ENCODE peak calls at places on chromosomes 4 and X, in six cellular contexts. One of them, this sample, is unnamed.
A peak's percentile ranks its signal among the peaks of the same experiment; 100 is the strongest.

GRCh38 chr4:7411896-7412585 is 22.7 kb downstream of the PSAPL1 start:
- DNase-seq in IMR-90: no peak
- DNase-seq in neuronal stem cell: no peak
- DNase-seq in mesenchymal stem cell: no peak
- DNase-seq in H1: no peak
- DNase-seq in trophoblast cell: no peak
- DNase-seq in this sample: no peak

GRCh38 chr4:121669163-121669550 is 27.6 kb downstream of the ANXA5 start:
- DNase-seq in IMR-90: peak; percentile 79
- DNase-seq in neuronal stem cell: no peak
- DNase-seq in mesenchymal stem cell: peak; percentile 58
- DNase-seq in H1: no peak
- DNase-seq in trophoblast cell: no peak
- DNase-seq in this sample: no peak

GRCh38 chr4:73721901-73722300 is 18.5 kb upstream of the CXCL8 start:
- DNase-seq in IMR-90: peak; percentile 33
- DNase-seq in neuronal stem cell: no peak
- DNase-seq in mesenchymal stem cell: no peak
- DNase-seq in H1: no peak
- DNase-seq in trophoblast cell: no peak
- DNase-seq in this sample: no peak

GRCh38 chr4:140135529-140136021 is 18.4 kb downstream of the MAML3 start:
- DNase-seq in IMR-90: no peak
- DNase-seq in neuronal stem cell: no peak
- DNase-seq in mesenchymal stem cell: peak; percentile 42
- DNase-seq in H1: no peak
- DNase-seq in trophoblast cell: no peak
- DNase-seq in this sample: no peak

GRCh38 chrX:41386222-41386990 is 52.4 kb downstream of the DDX3X start:
- DNase-seq in IMR-90: peak; percentile 41
- DNase-seq in neuronal stem cell: no peak
- DNase-seq in mesenchymal stem cell: no peak
- DNase-seq in H1: no peak
- DNase-seq in trophoblast cell: peak; percentile 27
- DNase-seq in this sample: no peak

GRCh38 chrX:136711147-136711546 is 63.2 kb downstream of the CD40LG start:
- DNase-seq in IMR-90: peak; percentile 36
- DNase-seq in neuronal stem cell: no peak
- DNase-seq in mesenchymal stem cell: peak; percentile 37
- DNase-seq in H1: no peak
- DNase-seq in trophoblast cell: peak; percentile 32
- DNase-seq in this sample: peak; percentile 34

GRCh38 chrX:68421651-68422050 is 11.6 kb downstream of the OPHN1 start:
- DNase-seq in IMR-90: peak; percentile 8
- DNase-seq in neuronal stem cell: no peak
- DNase-seq in mesenchymal stem cell: peak; percentile 30
- DNase-seq in H1: no peak
- DNase-seq in trophoblast cell: no peak
- DNase-seq in this sample: no peak

GRCh38 chr4:149441338-149441737 is 374.3 kb downstream of the IQCM start:
- DNase-seq in IMR-90: peak; percentile 16
- DNase-seq in neuronal stem cell: no peak
- DNase-seq in mesenchymal stem cell: peak; percentile 20
- DNase-seq in H1: no peak
- DNase-seq in trophoblast cell: no peak
- DNase-seq in this sample: no peak

GRCh38 chrX:30060718-30061117 is 154.6 kb upstream of the MAGEB2 start:
- DNase-seq in IMR-90: peak; percentile 21
- DNase-seq in neuronal stem cell: peak; percentile 11
- DNase-seq in mesenchymal stem cell: peak; percentile 8
- DNase-seq in H1: no peak
- DNase-seq in trophoblast cell: no peak
- DNase-seq in this sample: no peak

GRCh38 chr4:16626945-16627344 is 271.5 kb downstream of the LDB2 start:
- DNase-seq in IMR-90: peak; percentile 98
- DNase-seq in neuronal stem cell: no peak
- DNase-seq in mesenchymal stem cell: peak; percentile 95
- DNase-seq in H1: no peak
- DNase-seq in trophoblast cell: peak; percentile 48
- DNase-seq in this sample: no peak

GRCh38 chr4:85715996-85716737 is 241.2 kb downstream of the ARHGAP24 start:
- DNase-seq in IMR-90: no peak
- DNase-seq in neuronal stem cell: no peak
- DNase-seq in mesenchymal stem cell: no peak
- DNase-seq in H1: no peak
- DNase-seq in trophoblast cell: no peak
- DNase-seq in this sample: no peak

GRCh38 chrX:34528081-34528480 is 129.0 kb downstream of the TMEM47 start:
- DNase-seq in IMR-90: no peak
- DNase-seq in neuronal stem cell: no peak
- DNase-seq in mesenchymal stem cell: no peak
- DNase-seq in H1: no peak
- DNase-seq in trophoblast cell: no peak
- DNase-seq in this sample: no peak

GRCh38 chrX:16914058-16914457 is 32.4 kb upstream of the REPS2 start:
- DNase-seq in IMR-90: no peak
- DNase-seq in neuronal stem cell: no peak
- DNase-seq in mesenchymal stem cell: no peak
- DNase-seq in H1: no peak
- DNase-seq in trophoblast cell: no peak
- DNase-seq in this sample: no peak

GRCh38 chr4:152112116-152112515 is 351.3 kb upstream of the GATB start:
- DNase-seq in IMR-90: no peak
- DNase-seq in neuronal stem cell: no peak
- DNase-seq in mesenchymal stem cell: no peak
- DNase-seq in H1: no peak
- DNase-seq in trophoblast cell: no peak
- DNase-seq in this sample: no peak

GRCh38 chr4:24800273-24800880 is 5.0 kb downstream of the SOD3 start:
- DNase-seq in IMR-90: no peak
- DNase-seq in neuronal stem cell: no peak
- DNase-seq in mesenchymal stem cell: no peak
- DNase-seq in H1: no peak
- DNase-seq in trophoblast cell: no peak
- DNase-seq in this sample: no peak

GRCh38 chr4:56512166-56512565 is 6.6 kb downstream of the ARL9 start:
- DNase-seq in IMR-90: peak; percentile 45
- DNase-seq in neuronal stem cell: no peak
- DNase-seq in mesenchymal stem cell: peak; percentile 7
- DNase-seq in H1: no peak
- DNase-seq in trophoblast cell: no peak
- DNase-seq in this sample: no peak

GRCh38 chr4:33386761-33387160 is 2666.6 kb downstream of the PCDH7 start:
- DNase-seq in IMR-90: no peak
- DNase-seq in neuronal stem cell: no peak
- DNase-seq in mesenchymal stem cell: no peak
- DNase-seq in H1: no peak
- DNase-seq in trophoblast cell: no peak
- DNase-seq in this sample: no peak

GRCh38 chrX:12975999-12976558 is 1.2 kb downstream of the TMSB4X start:
- DNase-seq in IMR-90: peak; percentile 36
- DNase-seq in neuronal stem cell: peak; percentile 17
- DNase-seq in mesenchymal stem cell: peak; percentile 46
- DNase-seq in H1: no peak
- DNase-seq in trophoblast cell: peak; percentile 54
- DNase-seq in this sample: no peak

GRCh38 chr4:175412744-175413143 is 399.3 kb downstream of the GPM6A start:
- DNase-seq in IMR-90: peak; percentile 63
- DNase-seq in neuronal stem cell: no peak
- DNase-seq in mesenchymal stem cell: no peak
- DNase-seq in H1: no peak
- DNase-seq in trophoblast cell: no peak
- DNase-seq in this sample: no peak

GRCh38 chr4:119233750-119234149 is 21.2 kb downstream of the USP53 start:
- DNase-seq in IMR-90: no peak
- DNase-seq in neuronal stem cell: no peak
- DNase-seq in mesenchymal stem cell: no peak
- DNase-seq in H1: no peak
- DNase-seq in trophoblast cell: no peak
- DNase-seq in this sample: no peak

GRCh38 chrX:130975947-130976346 is 72.9 kb upstream of the ENOX2 start:
- DNase-seq in IMR-90: peak; percentile 48
- DNase-seq in neuronal stem cell: peak; percentile 17
- DNase-seq in mesenchymal stem cell: peak; percentile 70
- DNase-seq in H1: no peak
- DNase-seq in trophoblast cell: peak; percentile 74
- DNase-seq in this sample: no peak

GRCh38 chr4:141425124-141425523 is 204.4 kb downstream of the ZNF330 start:
- DNase-seq in IMR-90: peak; percentile 93
- DNase-seq in neuronal stem cell: no peak
- DNase-seq in mesenchymal stem cell: peak; percentile 72
- DNase-seq in H1: no peak
- DNase-seq in trophoblast cell: no peak
- DNase-seq in this sample: no peak

GRCh38 chr4:188109157-188109755 is at the start of gene TRIML2:
- DNase-seq in IMR-90: no peak
- DNase-seq in neuronal stem cell: no peak
- DNase-seq in mesenchymal stem cell: no peak
- DNase-seq in H1: no peak
- DNase-seq in trophoblast cell: peak; percentile 87
- DNase-seq in this sample: peak; percentile 39
- H2BK5ac ChIP-seq in IMR-90: no peak within 1 kb of the TSS
- H2BK5ac ChIP-seq in neuronal stem cell: no peak within 1 kb of the TSS
- H2BK5ac ChIP-seq in mesenchymal stem cell: no peak within 1 kb of the TSS
- H2BK5ac ChIP-seq in H1: peak within 1 kb of the TSS; percentile 96
- H2BK5ac ChIP-seq in trophoblast cell: peak within 1 kb of the TSS; percentile 90
- H2BK5ac ChIP-seq in this sample: peak within 1 kb of the TSS; percentile 49

GRCh38 chrX:150365051-150365952 is 2.2 kb downstream of the MAMLD1 start:
- DNase-seq in IMR-90: peak; percentile 50
- DNase-seq in neuronal stem cell: peak; percentile 57
- DNase-seq in mesenchymal stem cell: peak; percentile 71
- DNase-seq in H1: no peak
- DNase-seq in trophoblast cell: peak; percentile 46
- DNase-seq in this sample: peak; percentile 71
- H4K91ac ChIP-seq in IMR-90: peak overlapping the region; percentile 65
- H4K91ac ChIP-seq in neuronal stem cell: no peak overlapping the region
- H4K91ac ChIP-seq in mesenchymal stem cell: peak overlapping the region; percentile 75
- H4K91ac ChIP-seq in H1: no peak overlapping the region
- H4K91ac ChIP-seq in trophoblast cell: no peak overlapping the region
- H4K91ac ChIP-seq in this sample: no peak overlapping the region

GRCh38 chr4:178937130-178937529 is 1494.9 kb upstream of the AGA start:
- DNase-seq in IMR-90: no peak
- DNase-seq in neuronal stem cell: no peak
- DNase-seq in mesenchymal stem cell: peak; percentile 39
- DNase-seq in H1: no peak
- DNase-seq in trophoblast cell: no peak
- DNase-seq in this sample: no peak

DNA sequence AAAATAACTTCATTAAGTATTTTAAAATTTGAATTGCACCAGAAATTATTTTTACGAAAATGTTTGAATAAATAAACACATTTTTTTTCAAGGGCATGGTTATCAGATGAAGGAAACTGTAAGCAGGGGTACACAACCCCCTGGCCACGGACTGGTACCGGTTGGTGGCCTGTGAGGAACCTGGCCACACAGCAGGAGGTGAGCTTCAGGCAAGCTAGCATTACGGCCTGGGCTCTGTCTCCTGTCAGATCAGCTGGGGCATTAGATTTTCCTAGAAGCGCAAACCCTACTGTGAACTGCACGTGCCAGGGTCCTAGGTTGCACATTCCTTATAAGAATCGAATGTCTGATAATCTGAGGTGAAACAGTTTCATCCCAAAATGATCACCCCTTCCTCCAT is 1499.7 kb upstream of the AGA start:
- DNase-seq in IMR-90: no peak
- DNase-seq in neuronal stem cell: no peak
- DNase-seq in mesenchymal stem cell: no peak
- DNase-seq in H1: no peak
- DNase-seq in trophoblast cell: no peak
- DNase-seq in this sample: no peak
- H3K79me1 ChIP-seq in IMR-90: no peaks in the 10 kb centered on the region
- H3K79me1 ChIP-seq in neuronal stem cell: no peaks in the 10 kb centered on the region
- H3K79me1 ChIP-seq in mesenchymal stem cell: no peaks in the 10 kb centered on the region
- H3K79me1 ChIP-seq in H1: no peaks in the 10 kb centered on the region
- H3K79me1 ChIP-seq in trophoblast cell: no peaks in the 10 kb centered on the region
- H3K79me1 ChIP-seq in this sample: no peaks in the 10 kb centered on the region

DNA sequence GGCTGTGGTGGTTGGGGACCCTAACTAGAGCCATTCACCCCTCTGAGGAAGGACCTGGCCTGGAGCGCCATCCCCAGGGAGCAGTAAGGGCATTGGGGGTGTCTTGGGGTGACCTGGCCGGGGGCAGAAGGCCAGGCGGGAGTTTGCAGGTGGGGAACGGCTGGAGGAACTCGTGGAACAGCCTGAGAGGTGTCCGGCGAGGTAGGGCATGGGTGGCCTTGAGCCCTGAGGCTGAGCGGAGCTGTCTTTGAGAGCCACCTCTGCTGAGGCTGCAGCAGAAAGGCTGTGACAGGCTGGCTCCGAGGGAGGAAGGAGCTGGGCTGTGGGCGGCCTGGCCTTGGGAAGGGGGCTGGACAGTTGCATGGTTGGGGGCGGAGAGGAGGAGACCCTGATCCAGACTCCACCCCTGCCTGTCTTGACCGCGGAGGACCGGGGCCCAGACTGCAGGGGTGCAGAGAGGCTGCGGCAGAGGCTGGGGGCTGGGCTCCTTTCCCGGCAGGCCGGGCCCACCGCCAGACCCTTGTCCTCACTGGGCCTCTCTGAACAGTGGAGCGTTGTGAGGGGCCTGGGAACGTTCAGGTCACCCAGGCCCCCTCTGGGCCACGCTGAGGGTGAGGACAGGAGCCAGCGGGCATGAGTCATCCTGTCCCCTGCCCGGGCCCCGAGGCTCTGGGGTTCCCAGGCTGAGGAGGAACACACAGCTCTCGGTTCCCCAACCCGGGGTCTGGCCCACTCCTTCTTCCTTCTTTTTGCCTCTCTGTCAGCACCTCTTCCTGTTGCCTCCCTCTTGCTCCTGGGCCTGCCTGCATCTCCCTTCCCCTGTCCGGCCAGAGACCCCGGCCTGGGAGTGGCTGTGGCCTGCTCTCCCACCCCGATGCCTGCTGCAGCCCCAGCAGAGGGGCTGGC is 8.1 kb downstream of the SH3BP2 start:
- DNase-seq in IMR-90: peak; percentile 37
- DNase-seq in neuronal stem cell: peak; percentile 57
- DNase-seq in mesenchymal stem cell: peak; percentile 90
- DNase-seq in H1: no peak
- DNase-seq in trophoblast cell: peak; percentile 44
- DNase-seq in this sample: peak; percentile 79
- H2BK5ac ChIP-seq in IMR-90: peak overlapping the region; percentile 80
- H2BK5ac ChIP-seq in neuronal stem cell: peak overlapping the region; percentile 87
- H2BK5ac ChIP-seq in mesenchymal stem cell: peak overlapping the region; percentile 89
- H2BK5ac ChIP-seq in H1: peak overlapping the region; percentile 80
- H2BK5ac ChIP-seq in trophoblast cell: peak overlapping the region; percentile 53
- H2BK5ac ChIP-seq in this sample: no peak overlapping the region

DNA sequence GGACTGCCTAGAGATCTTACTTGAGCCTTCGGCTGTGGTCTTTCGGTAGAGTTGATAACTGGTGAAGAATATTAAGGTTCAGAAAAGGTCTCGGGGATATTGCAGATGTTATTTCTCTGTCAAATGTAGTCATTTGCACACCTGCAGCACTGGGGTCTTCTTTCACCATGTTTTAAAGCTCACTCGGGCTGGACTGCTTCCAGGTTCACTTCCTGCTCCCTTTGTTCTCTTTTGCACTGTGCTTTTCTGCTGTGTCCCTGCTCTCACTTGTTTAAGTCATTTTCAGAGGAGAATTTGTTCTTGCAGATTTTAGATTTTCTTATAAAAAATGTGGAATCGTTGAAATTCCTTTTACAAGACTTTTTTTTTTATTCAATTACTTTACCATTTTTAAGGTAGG is 68.5 kb downstream of the BMPR1B start:
- DNase-seq in IMR-90: no peak
- DNase-seq in neuronal stem cell: no peak
- DNase-seq in mesenchymal stem cell: no peak
- DNase-seq in H1: no peak
- DNase-seq in trophoblast cell: no peak
- DNase-seq in this sample: no peak
- H4K91ac ChIP-seq in IMR-90: no peak overlapping the region
- H4K91ac ChIP-seq in neuronal stem cell: no peak overlapping the region
- H4K91ac ChIP-seq in mesenchymal stem cell: no peak overlapping the region
- H4K91ac ChIP-seq in H1: no peak overlapping the region
- H4K91ac ChIP-seq in trophoblast cell: no peak overlapping the region
- H4K91ac ChIP-seq in this sample: no peak overlapping the region

GRCh38 chr4:5878359-5878758 is 14.5 kb downstream of the CRMP1 start:
- DNase-seq in IMR-90: no peak
- DNase-seq in neuronal stem cell: no peak
- DNase-seq in mesenchymal stem cell: no peak
- DNase-seq in H1: no peak
- DNase-seq in trophoblast cell: no peak
- DNase-seq in this sample: no peak
- H3K79me1 ChIP-seq in IMR-90: no peaks in the 10 kb centered on the region
- H3K79me1 ChIP-seq in neuronal stem cell: peaks cover 17% of the 10 kb centered on the region
- H3K79me1 ChIP-seq in mesenchymal stem cell: no peaks in the 10 kb centered on the region
- H3K79me1 ChIP-seq in H1: peaks cover 39% of the 10 kb centered on the region
- H3K79me1 ChIP-seq in trophoblast cell: no peaks in the 10 kb centered on the region
- H3K79me1 ChIP-seq in this sample: peaks cover 36% of the 10 kb centered on the region